ENCODE peak calls at places on chromosomes 7 and 10, in four cellular contexts. One of them, this sample, is unnamed.

GRCh38 chr7:150756858-150757257 is 19.6 kb downstream of the GIMAP5 start:
- DNase-seq in adrenal gland: no peak
- DNase-seq in A549: no peak
- DNase-seq in mesenchymal stem cell: no peak
- DNase-seq in this sample: no peak

GRCh38 chr7:3896366-3896765 is 595.3 kb downstream of the SDK1 start:
- DNase-seq in adrenal gland: no peak
- DNase-seq in A549: no peak
- DNase-seq in mesenchymal stem cell: no peak
- DNase-seq in this sample: no peak

GRCh38 chr7:75993689-75994387 is 557 bp downstream of the TMEM120A start:
- DNase-seq in adrenal gland: peak
- DNase-seq in A549: peak
- DNase-seq in mesenchymal stem cell: peak
- DNase-seq in this sample: peak

GRCh38 chr7:30168800-30169584 is 34.2 kb downstream of the MTURN start:
- DNase-seq in adrenal gland: no peak
- DNase-seq in A549: peak
- DNase-seq in mesenchymal stem cell: peak
- DNase-seq in this sample: peak

GRCh38 chr7:152968003-152968402 is 208.5 kb downstream of the ACTR3B start:
- DNase-seq in adrenal gland: no peak
- DNase-seq in A549: no peak
- DNase-seq in mesenchymal stem cell: no peak
- DNase-seq in this sample: no peak

GRCh38 chr10:3873728-3874461 is 88.9 kb upstream of the KLF6 start:
- DNase-seq in adrenal gland: no peak
- DNase-seq in A549: peak
- DNase-seq in mesenchymal stem cell: peak
- DNase-seq in this sample: peak

GRCh38 chr7:134787064-134787463 is 7.6 kb downstream of the CALD1 start:
- DNase-seq in adrenal gland: no peak
- DNase-seq in A549: no peak
- DNase-seq in mesenchymal stem cell: peak
- DNase-seq in this sample: peak

GRCh38 chr7:43117842-43118241 is 5.4 kb downstream of the HECW1 start:
- DNase-seq in adrenal gland: no peak
- DNase-seq in A549: no peak
- DNase-seq in mesenchymal stem cell: no peak
- DNase-seq in this sample: no peak

GRCh38 chr7:21850531-21851285 is 95.0 kb downstream of the CDCA7L start:
- DNase-seq in adrenal gland: peak
- DNase-seq in A549: no peak
- DNase-seq in mesenchymal stem cell: no peak
- DNase-seq in this sample: peak

GRCh38 chr10:88114368-88114767 is 250.9 kb downstream of the PTEN start:
- DNase-seq in adrenal gland: peak
- DNase-seq in A549: peak
- DNase-seq in mesenchymal stem cell: peak
- DNase-seq in this sample: no peak

GRCh38 chr7:124649397-124650029 is 116.1 kb downstream of the GPR37 start:
- DNase-seq in adrenal gland: no peak
- DNase-seq in A549: no peak
- DNase-seq in mesenchymal stem cell: peak
- DNase-seq in this sample: no peak

GRCh38 chr10:80486151-80486692 is 32.1 kb downstream of the TSPAN14 start:
- DNase-seq in adrenal gland: no peak
- DNase-seq in A549: no peak
- DNase-seq in mesenchymal stem cell: no peak
- DNase-seq in this sample: no peak

GRCh38 chr7:7054252-7054830 is 128.0 kb upstream of the C1GALT1 start:
- DNase-seq in adrenal gland: no peak
- DNase-seq in A549: no peak
- DNase-seq in mesenchymal stem cell: no peak
- DNase-seq in this sample: no peak

GRCh38 chr10:120943542-120943941 is 92.4 kb downstream of the WDR11 start:
- DNase-seq in adrenal gland: no peak
- DNase-seq in A549: no peak
- DNase-seq in mesenchymal stem cell: no peak
- DNase-seq in this sample: no peak

GRCh38 chr10:118871244-118871865 is 116.6 kb upstream of the CACUL1 start:
- DNase-seq in adrenal gland: no peak
- DNase-seq in A549: no peak
- DNase-seq in mesenchymal stem cell: no peak
- DNase-seq in this sample: no peak

GRCh38 chr7:132352774-132353173 is 223.5 kb downstream of the PLXNA4 start:
- DNase-seq in adrenal gland: no peak
- DNase-seq in A549: no peak
- DNase-seq in mesenchymal stem cell: no peak
- DNase-seq in this sample: no peak

GRCh38 chr7:29194206-29194593 is 375 bp upstream of the CHN2 start:
- DNase-seq in adrenal gland: peak
- DNase-seq in A549: no peak
- DNase-seq in mesenchymal stem cell: peak
- DNase-seq in this sample: no peak

GRCh38 chr10:86291616-86292340 is 74.8 kb downstream of the GRID1 start:
- DNase-seq in adrenal gland: no peak
- DNase-seq in A549: no peak
- DNase-seq in mesenchymal stem cell: no peak
- DNase-seq in this sample: no peak

GRCh38 chr10:43809211-43809930 is 160.7 kb upstream of the ZNF32 start:
- DNase-seq in adrenal gland: no peak
- DNase-seq in A549: no peak
- DNase-seq in mesenchymal stem cell: peak
- DNase-seq in this sample: peak

GRCh38 chr10:18438356-18439126 is 212.8 kb downstream of the NSUN6 start:
- DNase-seq in adrenal gland: no peak
- DNase-seq in A549: no peak
- DNase-seq in mesenchymal stem cell: no peak
- DNase-seq in this sample: no peak

GRCh38 chr10:110176122-110176521 is 31.3 kb upstream of the MXI1 start:
- DNase-seq in adrenal gland: no peak
- DNase-seq in A549: no peak
- DNase-seq in mesenchymal stem cell: no peak
- DNase-seq in this sample: no peak

GRCh38 chr7:77649950-77650349 is 46.3 kb upstream of the RSBN1L start:
- DNase-seq in adrenal gland: no peak
- DNase-seq in A549: peak
- DNase-seq in mesenchymal stem cell: peak
- DNase-seq in this sample: peak

GRCh38 chr7:123735539-123735938 is 13.3 kb downstream of the WASL start:
- DNase-seq in adrenal gland: no peak
- DNase-seq in A549: no peak
- DNase-seq in mesenchymal stem cell: no peak
- DNase-seq in this sample: no peak

GRCh38 chr7:5421626-5422323 is 1.9 kb downstream of the TNRC18 start:
- DNase-seq in adrenal gland: peak
- DNase-seq in A549: peak
- DNase-seq in mesenchymal stem cell: peak
- DNase-seq in this sample: peak

GRCh38 chr10:91909178-91909677 is at the start of gene FGFBP3:
- DNase-seq in adrenal gland: no peak
- DNase-seq in A549: peak
- DNase-seq in mesenchymal stem cell: peak
- DNase-seq in this sample: peak

GRCh38 chr10:17234541-17234940 is 6.5 kb downstream of the VIM start:
- DNase-seq in adrenal gland: no peak
- DNase-seq in A549: no peak
- DNase-seq in mesenchymal stem cell: peak
- DNase-seq in this sample: no peak

GRCh38 chr10:5442056-5442989 is 30.0 kb downstream of the NET1 start:
- DNase-seq in adrenal gland: peak
- DNase-seq in A549: peak
- DNase-seq in mesenchymal stem cell: peak
- DNase-seq in this sample: peak

GRCh38 chr10:74586088-74586585 is 240.3 kb upstream of the KAT6B start:
- DNase-seq in adrenal gland: no peak
- DNase-seq in A549: peak
- DNase-seq in mesenchymal stem cell: peak
- DNase-seq in this sample: no peak

GRCh38 chr10:117689566-117689965 is 147.0 kb downstream of the EMX2 start:
- DNase-seq in adrenal gland: no peak
- DNase-seq in A549: no peak
- DNase-seq in mesenchymal stem cell: no peak
- DNase-seq in this sample: no peak

GRCh38 chr7:153835104-153835503 is 217.1 kb upstream of the DPP6 start:
- DNase-seq in adrenal gland: no peak
- DNase-seq in A549: no peak
- DNase-seq in mesenchymal stem cell: no peak
- DNase-seq in this sample: no peak

GRCh38 chr7:42192851-42193456 is 44.1 kb downstream of the GLI3 start:
- DNase-seq in adrenal gland: no peak
- DNase-seq in A549: no peak
- DNase-seq in mesenchymal stem cell: peak
- DNase-seq in this sample: peak

GRCh38 chr7:81299272-81299671 is 380.4 kb upstream of the SEMA3C start:
- DNase-seq in adrenal gland: no peak
- DNase-seq in A549: peak
- DNase-seq in mesenchymal stem cell: peak
- DNase-seq in this sample: peak

GRCh38 chr10:123021517-123021916 is 12.7 kb downstream of the ACADSB start:
- DNase-seq in adrenal gland: no peak
- DNase-seq in A549: no peak
- DNase-seq in mesenchymal stem cell: no peak
- DNase-seq in this sample: peak

GRCh38 chr10:46523881-46524470 is 32.5 kb downstream of the GPRIN2 start:
- DNase-seq in adrenal gland: peak
- DNase-seq in A549: peak
- DNase-seq in mesenchymal stem cell: peak
- DNase-seq in this sample: peak

GRCh38 chr7:1693991-1694524 is 24.0 kb downstream of the ELFN1 start:
- DNase-seq in adrenal gland: peak
- DNase-seq in A549: peak
- DNase-seq in mesenchymal stem cell: peak
- DNase-seq in this sample: peak

GRCh38 chr7:105877736-105878135 is 1.3 kb upstream of the ATXN7L1 start:
- DNase-seq in adrenal gland: no peak
- DNase-seq in A549: no peak
- DNase-seq in mesenchymal stem cell: peak
- DNase-seq in this sample: no peak
- H3K4me3 ChIP-seq in adrenal gland: no peak
- H3K4me3 ChIP-seq in A549: peak
- H3K4me3 ChIP-seq in mesenchymal stem cell: peak
- H3K4me3 ChIP-seq in this sample: peak

GRCh38 chr7:101163281-101164070 is 1.9 kb downstream of the VGF start:
- DNase-seq in adrenal gland: no peak
- DNase-seq in A549: peak
- DNase-seq in mesenchymal stem cell: no peak
- DNase-seq in this sample: no peak

GRCh38 chr7:101162551-101163280 is 2.7 kb downstream of the VGF start:
- DNase-seq in adrenal gland: no peak
- DNase-seq in A549: peak
- DNase-seq in mesenchymal stem cell: peak
- DNase-seq in this sample: peak

GRCh38 chr7:101159696-101160674 is 5.4 kb downstream of the VGF start:
- DNase-seq in adrenal gland: no peak
- DNase-seq in A549: no peak
- DNase-seq in mesenchymal stem cell: peak
- DNase-seq in this sample: no peak

GRCh38 chr7:101160917-101161316 is 4.5 kb downstream of the VGF start:
- DNase-seq in adrenal gland: no peak
- DNase-seq in A549: no peak
- DNase-seq in mesenchymal stem cell: no peak
- DNase-seq in this sample: no peak

DNA sequence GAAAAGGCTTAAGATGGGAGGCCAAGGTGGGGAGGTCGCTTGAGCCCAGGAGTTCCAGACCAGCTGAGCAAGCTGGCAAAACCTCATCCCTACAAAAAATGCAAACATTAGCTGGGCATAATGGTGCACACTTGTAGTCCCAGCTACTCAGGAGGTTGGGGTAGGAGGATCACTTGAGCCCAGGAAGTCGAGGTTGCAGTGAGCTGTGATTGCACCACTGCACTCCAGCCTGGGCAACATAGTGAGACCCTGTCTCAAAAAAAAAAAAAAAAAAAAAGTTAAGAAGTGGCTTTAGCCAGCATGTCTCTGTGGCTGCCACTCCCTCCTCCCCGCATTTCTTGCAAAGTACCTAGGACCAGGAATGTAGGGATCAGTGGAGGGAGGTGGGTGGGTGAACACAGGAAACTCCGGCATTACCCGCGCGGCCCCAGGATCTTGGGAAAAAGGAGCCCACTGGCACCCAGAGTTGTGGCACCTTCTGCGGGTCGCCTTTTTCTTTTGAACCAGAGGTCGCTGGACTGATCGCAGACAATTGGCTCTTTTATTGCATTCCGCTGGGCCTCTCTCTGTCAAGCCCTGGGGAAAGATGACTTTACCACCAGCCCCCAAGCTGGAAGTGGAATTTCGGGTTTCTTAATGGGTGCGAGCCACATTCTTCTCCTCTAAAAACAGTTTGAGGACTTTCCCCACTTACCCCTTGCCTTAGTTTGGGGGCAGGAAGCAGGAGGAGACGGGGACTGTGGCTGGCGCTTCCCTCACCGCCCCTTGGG is 3.5 kb downstream of the VGF start:
- DNase-seq in adrenal gland: no peak
- DNase-seq in A549: no peak
- DNase-seq in mesenchymal stem cell: no peak
- DNase-seq in this sample: no peak
- H3K4me3 ChIP-seq in adrenal gland: no peak
- H3K4me3 ChIP-seq in A549: peak
- H3K4me3 ChIP-seq in mesenchymal stem cell: no peak
- H3K4me3 ChIP-seq in this sample: no peak

DNA sequence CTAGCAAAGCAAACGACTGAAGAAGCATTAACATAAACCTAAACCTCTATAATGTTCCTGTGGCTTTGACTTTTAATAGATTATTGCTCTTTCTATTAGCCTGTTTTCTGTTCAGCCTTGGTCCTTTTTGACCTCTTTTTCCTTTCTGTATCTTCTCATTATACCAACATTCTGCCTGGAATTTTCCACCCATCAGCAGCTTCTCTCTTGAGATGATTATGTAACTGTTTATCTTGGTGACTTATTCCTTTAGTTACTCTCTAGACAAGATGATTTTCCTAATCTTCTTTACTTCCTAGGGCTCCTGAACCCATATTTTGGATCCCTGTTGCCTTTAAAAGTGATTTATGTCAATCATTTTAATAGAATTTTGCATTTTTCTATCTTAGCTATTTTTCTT is 81.1 kb downstream of the MYO3A start:
- DNase-seq in adrenal gland: no peak
- DNase-seq in A549: no peak
- DNase-seq in mesenchymal stem cell: no peak
- DNase-seq in this sample: no peak
- H3K4me3 ChIP-seq in adrenal gland: no peak
- H3K4me3 ChIP-seq in A549: no peak
- H3K4me3 ChIP-seq in mesenchymal stem cell: no peak
- H3K4me3 ChIP-seq in this sample: no peak

GRCh38 chr7:94941844-94942632 is 34.6 kb downstream of the PPP1R9A start:
- DNase-seq in adrenal gland: no peak
- DNase-seq in A549: no peak
- DNase-seq in mesenchymal stem cell: no peak
- DNase-seq in this sample: no peak
- H3K4me3 ChIP-seq in adrenal gland: no peak
- H3K4me3 ChIP-seq in A549: no peak
- H3K4me3 ChIP-seq in mesenchymal stem cell: no peak
- H3K4me3 ChIP-seq in this sample: no peak

GRCh38 chr7:27242580-27243339 is at the start of gene EVX1:
- DNase-seq in adrenal gland: peak
- DNase-seq in A549: peak
- DNase-seq in mesenchymal stem cell: peak
- DNase-seq in this sample: no peak
- H3K4me3 ChIP-seq in adrenal gland: no peak
- H3K4me3 ChIP-seq in A549: peak
- H3K4me3 ChIP-seq in mesenchymal stem cell: peak
- H3K4me3 ChIP-seq in this sample: no peak